ENCODE peak calls at places on chromosome 21, in four cellular contexts. One of them, this sample, is unnamed. For H3K4me1, the result is how much of the 10 kb centered on the place peaks cover.

GRCh38 chr21:35616090-35616489 is 444.2 kb downstream of the SETD4 start:
- DNase-seq in IMR-90: peak
- DNase-seq in right cardiac atrium: no peak
- DNase-seq in transverse colon: no peak
- DNase-seq in this sample: peak

GRCh38 chr21:36478207-36478701 is 1.7 kb downstream of the CLDN14 start:
- DNase-seq in IMR-90: peak
- DNase-seq in right cardiac atrium: peak
- DNase-seq in transverse colon: no peak
- DNase-seq in this sample: no peak

GRCh38 chr21:35730325-35730724 is 330.0 kb downstream of the SETD4 start:
- DNase-seq in IMR-90: no peak
- DNase-seq in right cardiac atrium: no peak
- DNase-seq in transverse colon: no peak
- DNase-seq in this sample: no peak

GRCh38 chr21:33663241-33663640 is 20.9 kb downstream of the ITSN1 start:
- DNase-seq in IMR-90: no peak
- DNase-seq in right cardiac atrium: no peak
- DNase-seq in transverse colon: no peak
- DNase-seq in this sample: no peak

GRCh38 chr21:32921632-32922230 is 104.0 kb upstream of the OLIG2 start:
- DNase-seq in IMR-90: peak
- DNase-seq in right cardiac atrium: peak
- DNase-seq in transverse colon: peak
- DNase-seq in this sample: peak

GRCh38 chr21:36089946-36090345 is 20.1 kb downstream of the CBR1 start:
- DNase-seq in IMR-90: no peak
- DNase-seq in right cardiac atrium: no peak
- DNase-seq in transverse colon: no peak
- DNase-seq in this sample: no peak

GRCh38 chr21:32044205-32044874 is 171.5 kb downstream of the HUNK start:
- DNase-seq in IMR-90: no peak
- DNase-seq in right cardiac atrium: no peak
- DNase-seq in transverse colon: no peak
- DNase-seq in this sample: no peak

GRCh38 chr21:27954806-27955205 is 987.9 kb upstream of the ADAMTS5 start:
- DNase-seq in IMR-90: peak
- DNase-seq in right cardiac atrium: no peak
- DNase-seq in transverse colon: no peak
- DNase-seq in this sample: no peak

GRCh38 chr21:31414601-31415000 is 70.5 kb upstream of the TIAM1 start:
- DNase-seq in IMR-90: no peak
- DNase-seq in right cardiac atrium: no peak
- DNase-seq in transverse colon: no peak
- DNase-seq in this sample: no peak

GRCh38 chr21:30206551-30207251 is 9.2 kb downstream of the CLDN8 start:
- DNase-seq in IMR-90: no peak
- DNase-seq in right cardiac atrium: no peak
- DNase-seq in transverse colon: no peak
- DNase-seq in this sample: no peak

GRCh38 chr21:24590261-24590660 is 1017.0 kb downstream of the MRPL39 start:
- DNase-seq in IMR-90: no peak
- DNase-seq in right cardiac atrium: no peak
- DNase-seq in transverse colon: no peak
- DNase-seq in this sample: no peak

GRCh38 chr21:36437745-36438128 is 42.2 kb downstream of the CLDN14 start:
- DNase-seq in IMR-90: peak
- DNase-seq in right cardiac atrium: no peak
- DNase-seq in transverse colon: no peak
- DNase-seq in this sample: no peak

GRCh38 chr21:33949516-33950424 is 34.2 kb upstream of the ATP5PO start:
- DNase-seq in IMR-90: no peak
- DNase-seq in right cardiac atrium: no peak
- DNase-seq in transverse colon: no peak
- DNase-seq in this sample: peak

GRCh38 chr21:42253466-42253865 is 34.5 kb downstream of the ABCG1 start:
- DNase-seq in IMR-90: no peak
- DNase-seq in right cardiac atrium: no peak
- DNase-seq in transverse colon: no peak
- DNase-seq in this sample: no peak

GRCh38 chr21:42255825-42256224 is 36.9 kb downstream of the ABCG1 start:
- DNase-seq in IMR-90: no peak
- DNase-seq in right cardiac atrium: no peak
- DNase-seq in transverse colon: no peak
- DNase-seq in this sample: no peak

GRCh38 chr21:42254631-42255030 is 35.7 kb downstream of the ABCG1 start:
- DNase-seq in IMR-90: no peak
- DNase-seq in right cardiac atrium: no peak
- DNase-seq in transverse colon: no peak
- DNase-seq in this sample: no peak

GRCh38 chr21:42256316-42256715 is 37.4 kb downstream of the ABCG1 start:
- DNase-seq in IMR-90: no peak
- DNase-seq in right cardiac atrium: no peak
- DNase-seq in transverse colon: no peak
- DNase-seq in this sample: no peak

DNA sequence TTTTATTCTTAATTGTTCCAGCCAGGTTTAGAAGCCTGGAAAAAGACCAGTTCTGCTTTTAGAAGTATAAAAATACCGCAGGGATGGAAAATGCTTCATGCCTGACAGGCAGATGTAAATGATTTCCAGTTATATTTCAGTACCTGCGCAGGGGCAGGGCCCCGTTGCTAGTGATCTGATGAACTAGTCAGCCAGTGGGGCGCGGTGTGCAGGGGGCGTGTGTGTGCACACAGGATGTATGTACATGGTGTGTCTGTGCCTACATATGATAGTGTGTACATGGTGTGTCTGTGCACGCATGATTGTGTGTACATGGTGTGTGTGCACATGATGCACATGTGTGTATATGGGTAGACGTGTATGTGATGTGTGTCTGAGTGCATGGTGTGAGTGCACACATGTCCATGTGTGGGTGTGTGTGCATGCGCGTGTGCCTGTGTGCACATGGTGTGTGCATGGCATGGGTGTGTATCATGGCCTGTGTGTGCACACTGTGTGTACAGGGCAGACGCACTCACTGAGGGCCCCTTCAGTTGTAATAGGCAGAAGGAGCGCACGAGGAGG is 36.2 kb downstream of the ABCG1 start:
- DNase-seq in IMR-90: no peak
- DNase-seq in right cardiac atrium: no peak
- DNase-seq in transverse colon: no peak
- DNase-seq in this sample: no peak
- H3K4me3 ChIP-seq in IMR-90: no peak
- H3K4me3 ChIP-seq in right cardiac atrium: no peak
- H3K4me3 ChIP-seq in transverse colon: no peak
- H3K4me3 ChIP-seq in this sample: no peak

GRCh38 chr21:44085491-44086321 is 21.5 kb upstream of the PWP2 start:
- DNase-seq in IMR-90: no peak
- DNase-seq in right cardiac atrium: peak
- DNase-seq in transverse colon: no peak
- DNase-seq in this sample: no peak
- H3K27ac ChIP-seq in IMR-90: no peak
- H3K27ac ChIP-seq in right cardiac atrium: peak
- H3K27ac ChIP-seq in transverse colon: peak
- H3K27ac ChIP-seq in this sample: peak

DNA sequence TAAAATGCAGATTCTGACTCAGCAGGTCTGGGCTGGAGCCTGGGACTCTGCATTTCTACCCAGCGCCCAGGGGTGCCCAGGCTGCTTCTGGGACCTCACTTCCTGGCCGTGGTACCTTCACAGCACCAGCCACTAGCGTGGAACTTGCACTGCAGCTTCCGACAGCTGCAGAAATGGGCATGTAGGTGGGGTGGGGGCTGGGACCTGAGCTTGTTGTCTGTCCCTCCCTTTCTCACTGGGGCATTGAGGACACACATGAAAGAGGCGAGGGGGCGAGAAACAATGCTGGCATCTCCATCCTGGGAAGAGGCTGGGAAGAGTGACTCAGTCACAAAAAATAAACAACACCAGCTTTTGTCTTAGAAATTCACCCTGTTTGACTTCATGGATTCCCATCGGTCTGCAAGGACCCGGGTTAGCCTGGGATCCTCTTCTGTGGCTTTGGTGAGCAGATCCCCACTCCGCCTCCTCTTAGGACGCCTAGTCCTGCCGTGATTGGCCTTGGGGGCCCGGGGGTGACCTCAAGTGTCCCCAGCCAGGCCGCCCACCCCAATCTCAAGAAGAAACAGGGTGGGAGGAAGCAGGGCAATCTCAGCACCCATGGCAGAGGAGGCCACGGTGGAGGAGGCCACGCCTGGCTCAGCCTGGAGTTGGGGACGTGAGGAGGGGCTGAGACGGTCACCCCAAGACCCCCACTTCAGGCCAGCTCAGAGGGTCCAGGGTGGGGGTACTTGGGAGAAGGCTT is 29.9 kb upstream of the POFUT2 start:
- DNase-seq in IMR-90: peak
- DNase-seq in right cardiac atrium: peak
- DNase-seq in transverse colon: no peak
- DNase-seq in this sample: no peak
- H3K4me1 ChIP-seq in IMR-90: under half
- H3K4me1 ChIP-seq in right cardiac atrium: under half
- H3K4me1 ChIP-seq in transverse colon: under half
- H3K4me1 ChIP-seq in this sample: under half

GRCh38 chr21:41769106-41769505 is 2.3 kb upstream of the RIPK4 start:
- DNase-seq in IMR-90: no peak
- DNase-seq in right cardiac atrium: no peak
- DNase-seq in transverse colon: no peak
- DNase-seq in this sample: peak
- H3K4me3 ChIP-seq in IMR-90: peak
- H3K4me3 ChIP-seq in right cardiac atrium: peak
- H3K4me3 ChIP-seq in transverse colon: peak
- H3K4me3 ChIP-seq in this sample: peak

GRCh38 chr21:14762734-14763694 is 216.9 kb upstream of the SAMSN1 start:
- DNase-seq in IMR-90: no peak
- DNase-seq in right cardiac atrium: no peak
- DNase-seq in transverse colon: no peak
- DNase-seq in this sample: peak
- H3K27ac ChIP-seq in IMR-90: no peak
- H3K27ac ChIP-seq in right cardiac atrium: no peak
- H3K27ac ChIP-seq in transverse colon: peak
- H3K27ac ChIP-seq in this sample: peak

GRCh38 chr21:38290809-38291208 is 34.0 kb downstream of the KCNJ15 start:
- DNase-seq in IMR-90: no peak
- DNase-seq in right cardiac atrium: no peak
- DNase-seq in transverse colon: no peak
- DNase-seq in this sample: no peak

GRCh38 chr21:38293113-38293512 is 36.3 kb downstream of the KCNJ15 start:
- DNase-seq in IMR-90: no peak
- DNase-seq in right cardiac atrium: no peak
- DNase-seq in transverse colon: peak
- DNase-seq in this sample: no peak

GRCh38 chr21:38291875-38292274 is 35.1 kb downstream of the KCNJ15 start:
- DNase-seq in IMR-90: no peak
- DNase-seq in right cardiac atrium: no peak
- DNase-seq in transverse colon: no peak
- DNase-seq in this sample: no peak

GRCh38 chr21:38295997-38296764 is 39.4 kb downstream of the KCNJ15 start:
- DNase-seq in IMR-90: peak
- DNase-seq in right cardiac atrium: no peak
- DNase-seq in transverse colon: no peak
- DNase-seq in this sample: peak

DNA sequence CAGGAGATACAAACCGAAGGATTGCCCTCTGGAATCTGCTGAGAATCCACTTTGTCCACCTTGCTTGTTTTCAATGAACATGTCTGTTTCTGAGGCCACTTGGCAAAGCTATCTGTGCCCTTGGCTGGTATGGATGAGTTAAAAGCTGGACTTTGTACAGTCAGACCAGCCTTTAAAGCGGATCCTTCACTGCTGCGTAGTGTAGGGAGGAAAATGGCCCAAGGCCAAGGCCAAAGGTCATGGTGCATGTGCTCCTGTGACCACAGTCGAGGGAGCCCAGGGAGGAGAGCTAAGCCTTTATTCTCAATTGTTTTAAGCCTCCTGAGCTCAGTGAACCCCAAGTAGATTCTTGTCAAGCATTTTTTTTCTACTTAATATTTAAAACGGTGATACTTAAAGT is 37.0 kb downstream of the KCNJ15 start:
- DNase-seq in IMR-90: no peak
- DNase-seq in right cardiac atrium: no peak
- DNase-seq in transverse colon: peak
- DNase-seq in this sample: peak
- H3K4me1 ChIP-seq in IMR-90: under half
- H3K4me1 ChIP-seq in right cardiac atrium: under half
- H3K4me1 ChIP-seq in transverse colon: under half
- H3K4me1 ChIP-seq in this sample: under half

GRCh38 chr21:46054447-46054846 is 43.5 kb upstream of the COL6A2 start:
- DNase-seq in IMR-90: peak
- DNase-seq in right cardiac atrium: peak
- DNase-seq in transverse colon: no peak
- DNase-seq in this sample: no peak

GRCh38 chr21:46055863-46056281 is 42.0 kb upstream of the COL6A2 start:
- DNase-seq in IMR-90: peak
- DNase-seq in right cardiac atrium: peak
- DNase-seq in transverse colon: no peak
- DNase-seq in this sample: no peak

GRCh38 chr21:46057111-46057709 is 40.7 kb upstream of the COL6A2 start:
- DNase-seq in IMR-90: no peak
- DNase-seq in right cardiac atrium: peak
- DNase-seq in transverse colon: no peak
- DNase-seq in this sample: no peak

GRCh38 chr21:46057710-46058241 is 40.1 kb upstream of the COL6A2 start:
- DNase-seq in IMR-90: no peak
- DNase-seq in right cardiac atrium: no peak
- DNase-seq in transverse colon: no peak
- DNase-seq in this sample: no peak

GRCh38 chr21:46056450-46056903 is 41.4 kb upstream of the COL6A2 start:
- DNase-seq in IMR-90: peak
- DNase-seq in right cardiac atrium: peak
- DNase-seq in transverse colon: peak
- DNase-seq in this sample: no peak
- H3K4me3 ChIP-seq in IMR-90: peak
- H3K4me3 ChIP-seq in right cardiac atrium: no peak
- H3K4me3 ChIP-seq in transverse colon: no peak
- H3K4me3 ChIP-seq in this sample: no peak

This sample was measured in small intestine.